ENCODE peak calls at places on chromosomes 1 and 21, in six cellular contexts. P is ovary; O is CD4-positive, CD25-positive, alpha-beta regulatory T cell; M is mesendoderm; Y is neuronal stem cell; Z is mesenchymal stem cell. R is an unnamed sample.

GRCh38 chr1:64550946-64551345 is 81.0 kb downstream of the CACHD1 start:
- DNase-seq in P (no peak), O (no peak), M (no peak), Y (no peak), Z (no peak), R (no peak)

GRCh38 chr1:174999926-175000696 is at the start of gene CACYBP:
- DNase-seq in P (no peak), O (no peak), M (peak; percentile 54), Y (no peak), Z (peak; percentile 55), R (peak; percentile 11)

GRCh38 chr1:23343246-23344110 is 606 bp downstream of the HNRNPR start:
- DNase-seq in P (no peak), O (peak; percentile 19), M (peak; percentile 88), Y (no peak), Z (peak; percentile 87), R (no peak)

GRCh38 chr1:101506541-101507164 is 269.8 kb downstream of the S1PR1 start:
- DNase-seq in P (no peak), O (peak; percentile 33), M (peak; percentile 54), Y (peak; percentile 41), Z (peak; percentile 43), R (no peak)

GRCh38 chr1:178417858-178418257 is 78.9 kb downstream of the CLEC20A start:
- DNase-seq in P (no peak), O (no peak), M (no peak), Y (no peak), Z (peak; percentile 87), R (no peak)

GRCh38 chr1:201719812-201720521 is 109.0 kb upstream of the IPO9 start:
- DNase-seq in P (peak; percentile 81), O (no peak), M (peak; percentile 72), Y (no peak), Z (peak; percentile 97), R (peak; percentile 81)

GRCh38 chr1:38113080-38113743 is 66.6 kb upstream of the POU3F1 start:
- DNase-seq in P (no peak), O (no peak), M (no peak), Y (no peak), Z (no peak), R (no peak)

GRCh38 chr1:54989473-54989872 is 9.0 kb downstream of the TMEM61 start:
- DNase-seq in P (no peak), O (no peak), M (no peak), Y (no peak), Z (no peak), R (no peak)

GRCh38 chr1:185325413-185325812 is 8.4 kb upstream of the IVNS1ABP start:
- DNase-seq in P (no peak), O (no peak), M (no peak), Y (no peak), Z (peak; percentile 73), R (no peak)

GRCh38 chr1:151948506-151948905 is 39.2 kb upstream of the THEM4 start:
- DNase-seq in P (no peak), O (no peak), M (no peak), Y (no peak), Z (no peak), R (no peak)

GRCh38 chr21:44677881-44678280 is 4.1 kb downstream of the KRTAP12-1 start:
- DNase-seq in P (no peak), O (no peak), M (no peak), Y (no peak), Z (no peak), R (no peak)

GRCh38 chr1:159746676-159747075 is 32.3 kb upstream of the CRP start:
- DNase-seq in P (no peak), O (no peak), M (no peak), Y (no peak), Z (no peak), R (no peak)

GRCh38 chr1:40797668-40798010 is 14.1 kb downstream of the KCNQ4 start:
- DNase-seq in P (no peak), O (no peak), M (no peak), Y (no peak), Z (no peak), R (no peak)

GRCh38 chr1:18300376-18300775 is 180.4 kb upstream of the KLHDC7A start:
- DNase-seq in P (no peak), O (no peak), M (peak; percentile 75), Y (no peak), Z (no peak), R (no peak)

GRCh38 chr1:43039228-43040055 is 80.8 kb upstream of the SLC2A1 start:
- DNase-seq in P (no peak), O (no peak), M (no peak), Y (no peak), Z (no peak), R (no peak)

GRCh38 chr1:58363639-58364038 is 182.9 kb downstream of the OMA1 start:
- DNase-seq in P (no peak), O (no peak), M (no peak), Y (no peak), Z (no peak), R (no peak)

GRCh38 chr21:25862112-25862511 is 127.3 kb downstream of the GABPA start:
- DNase-seq in P (no peak), O (no peak), M (peak; percentile 61), Y (no peak), Z (no peak), R (no peak)

GRCh38 chr1:1121611-1122077 is 5.8 kb upstream of the C1orf159 start:
- DNase-seq in P (no peak), O (no peak), M (no peak), Y (no peak), Z (no peak), R (no peak)

GRCh38 chr1:111486431-111486830 is 12.6 kb downstream of the C1orf162 start:
- DNase-seq in P (no peak), O (no peak), M (no peak), Y (no peak), Z (no peak), R (no peak)

GRCh38 chr1:199995096-199995685 is 32.3 kb upstream of the NR5A2 start:
- DNase-seq in P (no peak), O (no peak), M (no peak), Y (no peak), Z (no peak), R (no peak)

GRCh38 chr1:18668750-18669404 is 38.2 kb downstream of the PAX7 start:
- DNase-seq in P (no peak), O (no peak), M (no peak), Y (no peak), Z (no peak), R (peak; percentile 18)

GRCh38 chr1:100476736-100477135 is 61.2 kb upstream of the GPR88 start:
- DNase-seq in P (no peak), O (no peak), M (no peak), Y (no peak), Z (no peak), R (no peak)

GRCh38 chr1:221782970-221783369 is 41.1 kb upstream of the DUSP10 start:
- DNase-seq in P (no peak), O (no peak), M (no peak), Y (no peak), Z (no peak), R (no peak)

GRCh38 chr1:218742478-218743260 is 397.5 kb downstream of the TGFB2 start:
- DNase-seq in P (no peak), O (no peak), M (peak; percentile 37), Y (no peak), Z (peak; percentile 29), R (no peak)

GRCh38 chr1:112058815-112059450 is 69.5 kb upstream of the KCND3 start:
- DNase-seq in P (no peak), O (no peak), M (peak; percentile 51), Y (no peak), Z (no peak), R (no peak)

GRCh38 chr1:100036718-100037664 is 67.2 kb downstream of the SLC35A3 start:
- DNase-seq in P (no peak), O (no peak), M (peak; percentile 61), Y (no peak), Z (peak; percentile 79), R (no peak)

GRCh38 chr1:203871114-203871875 is 9.9 kb downstream of the SNRPE start:
- DNase-seq in P (no peak), O (peak; percentile 11), M (peak; percentile 82), Y (peak; percentile 64), Z (peak; percentile 81), R (no peak)

GRCh38 chr1:23643668-23644554 is 47.7 kb upstream of the RPL11 start:
- DNase-seq in P (no peak), O (no peak), M (no peak), Y (no peak), Z (no peak), R (no peak)

GRCh38 chr1:106846656-106847055 is 209.8 kb upstream of the PRMT6 start:
- DNase-seq in P (no peak), O (no peak), M (no peak), Y (no peak), Z (no peak), R (no peak)

GRCh38 chr1:25492323-25492722 is 51.1 kb upstream of the LDLRAP1 start:
- DNase-seq in P (no peak), O (no peak), M (peak; percentile 34), Y (no peak), Z (no peak), R (no peak)

GRCh38 chr1:107897428-107898339 is 67.3 kb downstream of the VAV3 start:
- DNase-seq in P (no peak), O (peak; percentile 24), M (no peak), Y (no peak), Z (no peak), R (no peak)

DNA sequence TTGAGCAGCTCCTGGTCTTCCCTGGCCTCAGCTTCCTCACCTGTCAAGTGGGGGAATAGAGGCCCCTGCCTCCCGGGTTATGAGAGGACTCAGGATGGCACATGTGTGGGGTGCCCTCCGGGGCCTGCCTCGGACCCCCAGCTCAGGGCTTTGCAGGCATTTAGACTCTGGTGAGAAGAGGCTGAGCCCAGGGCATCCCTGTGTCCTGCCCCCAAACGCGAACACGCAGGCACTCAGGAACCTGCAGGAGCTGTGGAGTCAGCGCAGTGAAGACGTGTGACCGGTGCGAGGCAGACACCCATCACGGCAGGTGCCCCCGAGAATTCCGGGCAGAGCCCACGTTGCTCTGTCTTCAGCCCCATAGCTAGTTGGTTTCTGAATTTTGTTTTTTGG is 5.5 kb upstream of the PEX10 start:
- DNase-seq in P (no peak), O (no peak), M (no peak), Y (no peak), Z (no peak), R (no peak)
- H3K27me3 ChIP-seq in P (no peaks in the 10 kb centered on the region), O (no peaks in the 10 kb centered on the region), M (no peaks in the 10 kb centered on the region), Y (peaks cover 30% of the 10 kb centered on the region), Z (peaks cover 16% of the 10 kb centered on the region), R (peaks cover 43% of the 10 kb centered on the region)

GRCh38 chr21:46100426-46100825 is 2.5 kb downstream of the COL6A2 start:
- DNase-seq in P (peak; percentile 29), O (no peak), M (no peak), Y (no peak), Z (peak; percentile 76), R (no peak)
- H3K27me3 ChIP-seq in P (no peaks in the 10 kb centered on the region), O (peaks cover 24% of the 10 kb centered on the region), M (no peaks in the 10 kb centered on the region), Y (peaks cover 48% of the 10 kb centered on the region), Z (no peaks in the 10 kb centered on the region), R (peaks cover 21% of the 10 kb centered on the region)

GRCh38 chr1:20555758-20556120 is 3.4 kb downstream of the FAM43B start:
- DNase-seq in P (no peak), O (no peak), M (no peak), Y (no peak), Z (no peak), R (no peak)
- H3K27me3 ChIP-seq in P (no peaks in the 10 kb centered on the region), O (peaks cover 2% of the 10 kb centered on the region), M (peaks cover 32% of the 10 kb centered on the region), Y (peaks cover 86% of the 10 kb centered on the region), Z (peaks cover 69% of the 10 kb centered on the region), R (peaks cover 8% of the 10 kb centered on the region)

DNA sequence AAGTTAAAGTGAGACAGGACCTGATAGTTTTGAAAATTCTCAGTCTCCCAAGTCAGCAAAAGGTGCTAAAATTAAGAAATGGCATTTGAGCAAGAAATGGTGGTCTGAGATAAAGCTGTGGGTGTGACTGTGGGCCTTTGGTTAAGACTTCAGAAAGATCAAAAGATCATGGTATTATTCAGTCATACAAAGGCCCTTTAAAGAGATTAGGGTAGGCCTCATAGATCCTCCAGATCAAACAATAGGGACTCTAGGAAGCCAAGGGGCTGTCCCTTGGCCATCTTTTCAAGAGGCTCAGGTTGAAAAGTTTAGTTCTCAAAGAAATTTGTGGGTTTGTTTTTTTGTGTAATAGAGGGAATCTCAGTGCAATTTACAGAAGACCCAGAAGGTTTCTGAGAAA is 8.4 kb downstream of the HMGB4 start:
- DNase-seq in P (no peak), O (no peak), M (no peak), Y (peak; percentile 11), Z (no peak), R (no peak)
- H3K27me3 ChIP-seq in P (no peaks in the 10 kb centered on the region), O (no peaks in the 10 kb centered on the region), M (no peaks in the 10 kb centered on the region), Y (no peaks in the 10 kb centered on the region), Z (no peaks in the 10 kb centered on the region), R (no peaks in the 10 kb centered on the region)

R was measured in gastrocnemius medialis.